ENCODE peak calls at places on chromosome 20, in four cellular contexts. A is COR-L47, F is H54, X is NCI-H2081. O is an unnamed sample.

GRCh38 chr20:9483131-9483530 is 31.3 kb upstream of the LAMP5 start:
- DNase-seq in A (no peak), F (no peak), X (no peak), O (peak)

GRCh38 chr20:60104980-60105379 is 146.8 kb downstream of the CDH26 start:
- DNase-seq in A (no peak), F (no peak), X (no peak), O (no peak)

GRCh38 chr20:58571341-58571941 is 56.2 kb upstream of the APCDD1L start:
- DNase-seq in A (no peak), F (no peak), X (no peak), O (no peak)

GRCh38 chr20:35326021-35326731 is 34.0 kb upstream of the FAM83C start:
- DNase-seq in A (no peak), F (no peak), X (no peak), O (no peak)

GRCh38 chr20:62466806-62467537 is 8.8 kb downstream of the GATA5 start:
- DNase-seq in A (no peak), F (no peak), X (no peak), O (no peak)

GRCh38 chr20:33370296-33370695 is 31.0 kb downstream of the CDK5RAP1 start:
- DNase-seq in A (no peak), F (no peak), X (no peak), O (no peak)

GRCh38 chr20:57450931-57451330 is 59.7 kb downstream of the RBM38 start:
- DNase-seq in A (no peak), F (no peak), X (no peak), O (no peak)

GRCh38 chr20:52905235-52905634 is 66.9 kb upstream of the TSHZ2 start:
- DNase-seq in A (no peak), F (no peak), X (no peak), O (no peak)

GRCh38 chr20:53606364-53606985 is 12.8 kb upstream of the ZNF217 start:
- DNase-seq in A (no peak), F (no peak), X (no peak), O (no peak)

GRCh38 chr20:39893013-39893685 is 795.9 kb downstream of the MAFB start:
- DNase-seq in A (no peak), F (no peak), X (no peak), O (no peak)

GRCh38 chr20:46296526-46297250 is 11.6 kb downstream of the CDH22 start:
- DNase-seq in A (no peak), F (no peak), X (peak), O (no peak)

GRCh38 chr20:6819599-6819998 is 52.1 kb downstream of the BMP2 start:
- DNase-seq in A (peak), F (no peak), X (peak), O (no peak)

GRCh38 chr20:38982291-38982690 is 20.1 kb downstream of the DHX35 start:
- DNase-seq in A (no peak), F (no peak), X (no peak), O (no peak)

GRCh38 chr20:10611357-10611756 is 62.4 kb downstream of the JAG1 start:
- DNase-seq in A (no peak), F (no peak), X (no peak), O (no peak)

GRCh38 chr20:54042021-54042420 is 28.4 kb downstream of the BCAS1 start:
- DNase-seq in A (no peak), F (no peak), X (no peak), O (no peak)

GRCh38 chr20:38307371-38308046 is 3.6 kb downstream of the BPI start:
- DNase-seq in A (no peak), F (no peak), X (no peak), O (no peak)

GRCh38 chr20:50675671-50676376 is 15.5 kb downstream of the RIPOR3 start:
- DNase-seq in A (no peak), F (peak), X (no peak), O (no peak)

GRCh38 chr20:24638546-24639166 is 169.2 kb downstream of the SYNDIG1 start:
- DNase-seq in A (no peak), F (no peak), X (no peak), O (no peak)

GRCh38 chr20:49700411-49701185 is 13.1 kb downstream of the B4GALT5 start:
- DNase-seq in A (no peak), F (no peak), X (no peak), O (no peak)

GRCh38 chr20:19012671-19013070 is 199.1 kb downstream of the SCP2D1 start:
- DNase-seq in A (no peak), F (no peak), X (no peak), O (no peak)

GRCh38 chr20:38782275-38782674 is 23.2 kb upstream of the PPP1R16B start:
- DNase-seq in A (no peak), F (no peak), X (no peak), O (no peak)

GRCh38 chr20:50932016-50932338 is 740 bp upstream of the ADNP start:
- DNase-seq in A (no peak), F (no peak), X (no peak), O (no peak)

GRCh38 chr20:16271450-16271849 is 301.8 kb downstream of the KIF16B start:
- DNase-seq in A (no peak), F (no peak), X (no peak), O (no peak)

GRCh38 chr20:31707994-31708744 is 14.5 kb downstream of the BCL2L1 start:
- DNase-seq in A (peak), F (no peak), X (peak), O (peak)

GRCh38 chr20:21395666-21396044 is 1.7 kb downstream of the NKX2-4 start:
- DNase-seq in A (no peak), F (no peak), X (no peak), O (no peak)

GRCh38 chr20:46199198-46199597 is 81.1 kb downstream of the CD40 start:
- DNase-seq in A (no peak), F (no peak), X (no peak), O (no peak)

GRCh38 chr20:46505501-46505900 is 7.9 kb downstream of the ZNF334 start:
- DNase-seq in A (no peak), F (no peak), X (no peak), O (no peak)

O was measured in DMS 273 treated with DMSO at 0.1 percent for 48 hours.